ENCODE peak calls at places on chromosomes 7 and 10, in five cellular contexts. P is spleen, O is thoracic aorta, A is cardiac muscle cell, M is tibial nerve. N is an unnamed sample.

GRCh38 chr7:155865830-155866545 is 53.7 kb upstream of the SHH start:
- DNase-seq in P (peak), O (no peak), A (no peak), M (no peak), N (no peak)

GRCh38 chr7:130022623-130023175 is 28.5 kb downstream of the ZC3HC1 start:
- DNase-seq in P (no peak), O (no peak), A (no peak), M (no peak), N (peak)

GRCh38 chr10:47020491-47020890 is 109.3 kb downstream of the PTPN20 start:
- DNase-seq in P (peak), O (no peak), A (no peak), M (no peak), N (peak)

GRCh38 chr7:157618823-157619606 is 282.2 kb downstream of the DNAJB6 start:
- DNase-seq in P (no peak), O (no peak), A (no peak), M (no peak), N (no peak)

GRCh38 chr10:13775786-13776780 is 189.3 kb downstream of the PRPF18 start:
- DNase-seq in P (no peak), O (no peak), A (no peak), M (no peak), N (peak)

GRCh38 chr7:157386979-157387800 is 50.4 kb downstream of the DNAJB6 start:
- DNase-seq in P (peak), O (peak), A (peak), M (peak), N (peak)

GRCh38 chr7:42972703-42973500 is 40.7 kb downstream of the MRPL32 start:
- DNase-seq in P (no peak), O (peak), A (peak), M (peak), N (peak)

GRCh38 chr7:2965745-2966270 is 77.9 kb downstream of the CARD11 start:
- DNase-seq in P (no peak), O (no peak), A (no peak), M (no peak), N (no peak)

GRCh38 chr7:148515237-148515636 is 75.3 kb upstream of the C7orf33 start:
- DNase-seq in P (no peak), O (no peak), A (no peak), M (no peak), N (no peak)

GRCh38 chr7:2523461-2523905 is 3.9 kb downstream of the LFNG start:
- DNase-seq in P (peak), O (no peak), A (no peak), M (no peak), N (peak)

GRCh38 chr7:91474074-91474473 is 209.8 kb downstream of the FZD1 start:
- DNase-seq in P (no peak), O (no peak), A (no peak), M (no peak), N (no peak)

GRCh38 chr7:149817836-149818535 is 20.2 kb upstream of the ZNF862 start:
- DNase-seq in P (peak), O (no peak), A (no peak), M (no peak), N (no peak)

GRCh38 chr7:1027285-1028043 is 16.9 kb upstream of the GPR146 start:
- DNase-seq in P (peak), O (no peak), A (peak), M (no peak), N (peak)

GRCh38 chr7:30915751-30916150 is 4.1 kb downstream of the AQP1 start:
- DNase-seq in P (no peak), O (no peak), A (no peak), M (no peak), N (no peak)

GRCh38 chr10:6530211-6530840 is 49.8 kb downstream of the PRKCQ start:
- DNase-seq in P (peak), O (no peak), A (no peak), M (no peak), N (no peak)

DNA sequence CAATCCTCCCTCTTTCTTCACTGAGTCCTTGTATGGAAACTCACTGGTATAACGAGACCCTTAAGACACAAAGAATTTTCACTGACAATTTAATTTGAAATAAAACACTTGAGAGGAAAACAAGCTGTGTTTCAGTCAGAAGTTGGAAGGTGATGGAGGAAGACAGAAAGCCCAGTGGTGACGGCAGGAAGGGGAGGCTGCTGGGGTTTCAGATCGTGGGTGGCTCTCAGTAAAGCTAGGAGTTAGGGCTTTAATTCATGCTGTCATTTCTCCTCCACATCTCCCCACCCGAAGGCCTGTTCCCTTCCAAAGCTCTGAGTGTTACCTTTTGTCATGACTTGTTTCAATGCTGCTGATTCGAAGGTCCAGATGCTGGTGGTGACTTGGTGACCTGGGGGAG is 605.2 kb upstream of the DPP6 start:
- DNase-seq in P (no peak), O (no peak), A (no peak), M (no peak), N (no peak)
- H3K4me3 ChIP-seq in P (no peak), O (no peak), A (no peak), M (no peak), N (no peak)

DNA sequence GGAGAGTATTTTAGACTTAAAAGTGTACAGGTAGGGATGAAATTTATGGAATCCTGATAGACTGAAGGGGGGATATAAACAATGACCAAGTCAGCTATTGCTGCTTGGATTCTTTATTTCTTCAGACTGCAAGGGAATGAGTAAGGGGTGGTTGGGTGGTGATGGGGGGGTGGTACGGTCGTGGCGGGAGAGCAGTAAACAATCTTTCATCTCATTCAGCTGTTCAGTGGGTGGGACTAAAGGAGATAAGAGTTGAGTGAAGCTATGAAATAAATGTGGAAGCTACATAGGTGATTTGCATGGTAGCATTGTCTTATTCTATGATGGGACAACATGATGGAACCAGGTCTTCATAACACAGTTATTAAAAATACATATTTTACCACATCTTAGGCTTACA is 1.8 kb downstream of the SEPTIN7 start:
- DNase-seq in P (no peak), O (no peak), A (peak), M (no peak), N (no peak)
- H3K4me3 ChIP-seq in P (peak), O (peak), A (peak), M (peak), N (peak)

DNA sequence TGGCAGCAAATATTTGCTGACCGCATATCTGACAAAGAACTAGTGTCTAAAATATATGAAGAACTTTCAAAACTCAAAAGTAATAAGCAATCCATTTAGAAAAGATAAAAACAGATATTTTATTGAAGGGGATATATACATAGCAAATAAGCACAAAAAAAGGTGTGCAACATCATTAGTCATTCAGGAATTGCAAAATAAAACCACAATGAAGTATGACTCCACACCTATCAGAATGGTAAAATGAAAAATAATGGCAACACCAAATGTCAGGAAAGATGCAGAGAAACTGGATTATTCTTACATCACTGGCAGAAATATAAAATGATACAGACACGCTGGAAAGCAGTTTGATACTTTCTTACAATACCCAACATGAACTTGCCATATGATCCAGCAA is 645.7 kb downstream of the GRID1 start:
- DNase-seq in P (no peak), O (no peak), A (no peak), M (no peak), N (peak)
- H3K4me3 ChIP-seq in P (no peak), O (no peak), A (no peak), M (no peak), N (no peak)

GRCh38 chr10:75211007-75211735 is 575 bp downstream of the VDAC2 start:
- DNase-seq in P (no peak), O (no peak), A (peak), M (no peak), N (peak)
- H3K4me3 ChIP-seq in P (peak), O (peak), A (peak), M (peak), N (peak)

N was measured in epithelial cell of esophagus.